ENCODE peak calls at places on chromosomes 13 and 19, in four cellular contexts. K is Peyer's patch, L is heart right ventricle, Q is left lung. G is an unnamed sample.

GRCh38 chr13:20828540-20829364 is 55.0 kb upstream of the EEF1AKMT1 start:
- DNase-seq in Q (no peak), K (no peak), L (no peak), G (no peak)

GRCh38 chr19:43555185-43555770 is 20.0 kb downstream of the XRCC1 start:
- DNase-seq in K (peak; percentile 74), L (no peak), Q (peak; percentile 72), G (peak; percentile 58)

GRCh38 chr19:55641376-55642152 is 762 bp downstream of the ZNF580 start:
- DNase-seq in Q (no peak), K (no peak), L (no peak), G (no peak)

GRCh38 chr19:10603873-10604459 is 16.9 kb upstream of the AP1M2 start:
- DNase-seq in L (no peak), K (no peak), Q (peak; percentile 38), G (no peak)

GRCh38 chr13:43767351-43767901 is 19.3 kb downstream of the ENOX1 start:
- DNase-seq in K (no peak), Q (no peak), L (peak; percentile 21), G (peak; percentile 40)

GRCh38 chr13:38641164-38641948 is 45.5 kb upstream of the FREM2 start:
- DNase-seq in K (no peak), Q (no peak), L (no peak), G (no peak)

GRCh38 chr19:49615861-49616260 is 24.1 kb downstream of the RRAS start:
- DNase-seq in L (no peak), K (no peak), Q (no peak), G (peak; percentile 51)

GRCh38 chr19:31264379-31264778 is 84.9 kb downstream of the TSHZ3 start:
- DNase-seq in L (no peak), Q (peak; percentile 11), K (no peak), G (no peak)

GRCh38 chr19:37519890-37520289 is 13.2 kb downstream of the ZNF793 start:
- DNase-seq in L (no peak), K (no peak), Q (no peak), G (no peak)

GRCh38 chr13:28385362-28385761 is 109.6 kb downstream of the FLT1 start:
- DNase-seq in K (no peak), Q (no peak), L (no peak), G (no peak)

GRCh38 chr19:29504454-29504853 is 21.3 kb upstream of the VSTM2B start:
- DNase-seq in Q (no peak), L (no peak), K (no peak), G (no peak)

GRCh38 chr19:51719251-51719901 is 4.4 kb downstream of the HAS1 start:
- DNase-seq in Q (no peak), L (no peak), K (no peak), G (no peak)

GRCh38 chr13:37753776-37754175 is 115.8 kb downstream of the TRPC4 start:
- DNase-seq in K (no peak), L (no peak), Q (no peak), G (no peak)

GRCh38 chr13:109276261-109276660 is 510.1 kb downstream of the IRS2 start:
- DNase-seq in Q (no peak), L (no peak), K (no peak), G (no peak)

GRCh38 chr13:88472316-88472715 is 801.1 kb downstream of the SLITRK5 start:
- DNase-seq in Q (no peak), K (no peak), L (no peak), G (no peak)

GRCh38 chr13:66965146-66965545 is 265.0 kb downstream of the PCDH9 start:
- DNase-seq in K (no peak), Q (no peak), L (no peak), G (no peak)

GRCh38 chr19:41699231-41699967 is 9.0 kb upstream of the CEACAM5 start:
- DNase-seq in L (no peak), K (no peak), Q (no peak), G (no peak)

GRCh38 chr13:79582896-79583295 is 101.9 kb downstream of the NDFIP2 start:
- DNase-seq in Q (no peak), K (no peak), L (no peak), G (no peak)

GRCh38 chr19:38728752-38729541 is 15.3 kb downstream of the CAPN12 start:
- DNase-seq in L (no peak), Q (peak; percentile 31), K (peak; percentile 50), G (peak; percentile 59)

GRCh38 chr19:38727868-38728660 is 16.2 kb downstream of the CAPN12 start:
- DNase-seq in Q (peak; percentile 33), L (no peak), K (no peak), G (peak; percentile 80)

GRCh38 chr19:38726761-38727301 is 17.4 kb downstream of the CAPN12 start:
- DNase-seq in Q (no peak), L (peak; percentile 16), K (no peak), G (peak; percentile 63)

GRCh38 chr19:38726284-38726673 is 18.0 kb downstream of the CAPN12 start:
- DNase-seq in K (no peak), Q (no peak), L (peak; percentile 9), G (peak; percentile 51)

GRCh38 chr19:38727306-38727867 is 16.9 kb downstream of the CAPN12 start:
- DNase-seq in K (no peak), L (no peak), Q (no peak), G (no peak)
- H3K27ac ChIP-seq in K (no peak overlapping the region), L (peak overlapping the region; percentile 67), Q (peak overlapping the region; percentile 45), G (no peak overlapping the region)

DNA sequence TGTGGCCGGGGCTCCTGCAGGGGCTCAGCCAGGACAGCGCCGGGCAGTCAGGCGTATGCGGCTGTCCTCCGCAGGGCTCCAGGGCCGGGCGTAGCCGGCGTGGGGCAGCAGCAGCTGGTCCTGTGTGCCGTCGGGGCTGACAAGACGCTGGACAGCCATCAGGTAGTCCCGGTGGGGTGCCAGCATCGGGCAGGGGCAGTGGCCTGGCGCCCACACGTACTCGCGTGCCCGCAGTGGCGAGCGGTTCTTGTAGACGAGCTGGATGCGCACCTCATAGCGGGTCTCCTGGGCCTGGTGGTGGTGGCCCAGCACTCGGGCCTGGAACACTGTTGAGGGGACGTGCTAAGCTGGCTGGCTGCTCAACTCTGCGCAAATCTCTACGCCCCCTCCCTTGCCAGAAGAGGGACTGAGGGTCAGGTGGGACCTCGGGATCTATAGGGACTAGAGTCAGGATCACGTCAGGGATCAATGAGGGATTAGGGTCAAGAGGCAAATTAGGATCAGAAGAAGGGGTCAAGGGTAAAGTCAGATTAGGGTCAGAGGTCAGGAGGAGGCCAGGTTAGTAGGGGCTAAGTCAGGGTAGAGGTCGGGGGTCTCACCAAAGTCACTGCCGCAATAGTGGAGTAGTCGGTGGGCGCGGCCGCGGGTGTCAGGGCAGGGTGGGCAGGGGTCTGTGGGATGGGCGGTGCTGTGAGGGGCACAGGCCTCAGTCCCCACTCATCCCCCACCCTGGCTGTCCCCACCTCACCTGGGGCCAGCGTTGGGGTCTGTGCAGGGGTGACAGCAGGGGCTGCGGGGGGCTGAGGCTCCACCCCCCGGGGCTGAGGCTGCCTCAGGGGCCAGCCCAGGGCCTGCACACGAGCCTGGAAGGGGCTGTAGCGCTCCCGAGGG is 6.6 kb downstream of the ADAMTSL5 start:
- DNase-seq in L (no peak), Q (no peak), K (no peak), G (no peak)
- H3K27ac ChIP-seq in L (no peak overlapping the region), Q (no peak overlapping the region), K (no peak overlapping the region), G (no peak overlapping the region)

GRCh38 chr19:6098574-6098973 is 11.7 kb downstream of the RFX2 start:
- DNase-seq in K (no peak), Q (no peak), L (no peak), G (no peak)

GRCh38 chr19:6100284-6100915 is 9.9 kb downstream of the RFX2 start:
- DNase-seq in K (no peak), Q (peak; percentile 55), L (peak; percentile 16), G (no peak)

GRCh38 chr19:6101291-6101690 is 9.0 kb downstream of the RFX2 start:
- DNase-seq in K (no peak), Q (no peak), L (no peak), G (no peak)

GRCh38 chr19:6099037-6099436 is 11.3 kb downstream of the RFX2 start:
- DNase-seq in L (no peak), K (no peak), Q (no peak), G (no peak)

DNA sequence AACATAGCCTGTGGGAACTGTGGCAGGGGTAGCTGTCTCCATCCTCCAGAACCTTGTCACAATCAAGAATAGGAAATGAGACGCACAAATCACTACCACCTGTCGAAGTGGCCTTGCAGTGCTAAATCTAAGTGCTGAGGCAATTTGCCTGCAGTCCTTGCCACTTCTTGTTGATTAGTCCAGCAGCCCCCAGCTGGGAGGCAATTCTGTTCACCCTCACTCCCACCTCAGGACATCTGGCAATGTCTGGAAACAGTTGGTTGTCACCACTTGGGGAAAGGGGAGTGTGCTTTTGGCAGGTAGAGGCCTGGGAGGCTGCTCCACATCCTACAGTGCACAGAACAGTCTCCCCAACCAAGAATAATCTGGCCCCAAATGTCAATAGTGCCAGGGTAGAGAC is 10.7 kb downstream of the RFX2 start:
- DNase-seq in L (no peak), K (no peak), Q (no peak), G (no peak)
- H3K27ac ChIP-seq in L (peak overlapping the region; percentile 57), K (peak overlapping the region; percentile 38), Q (peak overlapping the region; percentile 96), G (peak overlapping the region; percentile 72)

GRCh38 chr13:40273173-40274000 is 393.1 kb downstream of the FOXO1 start:
- DNase-seq in L (no peak), K (no peak), Q (no peak), G (no peak)

GRCh38 chr13:40275155-40275554 is 391.3 kb downstream of the FOXO1 start:
- DNase-seq in L (no peak), K (no peak), Q (no peak), G (no peak)

GRCh38 chr13:40271511-40271910 is 394.9 kb downstream of the FOXO1 start:
- DNase-seq in Q (peak; percentile 35), L (peak; percentile 31), K (no peak), G (peak; percentile 81)

GRCh38 chr13:40271931-40272775 is 394.3 kb downstream of the FOXO1 start:
- DNase-seq in L (peak; percentile 44), K (no peak), Q (peak; percentile 44), G (peak; percentile 84)

GRCh38 chr13:40272776-40273139 is 393.7 kb downstream of the FOXO1 start:
- DNase-seq in K (no peak), L (no peak), Q (no peak), G (no peak)
- H3K27ac ChIP-seq in K (peak overlapping the region; percentile 29), L (peak overlapping the region; percentile 78), Q (no peak overlapping the region), G (peak overlapping the region; percentile 36)

DNA sequence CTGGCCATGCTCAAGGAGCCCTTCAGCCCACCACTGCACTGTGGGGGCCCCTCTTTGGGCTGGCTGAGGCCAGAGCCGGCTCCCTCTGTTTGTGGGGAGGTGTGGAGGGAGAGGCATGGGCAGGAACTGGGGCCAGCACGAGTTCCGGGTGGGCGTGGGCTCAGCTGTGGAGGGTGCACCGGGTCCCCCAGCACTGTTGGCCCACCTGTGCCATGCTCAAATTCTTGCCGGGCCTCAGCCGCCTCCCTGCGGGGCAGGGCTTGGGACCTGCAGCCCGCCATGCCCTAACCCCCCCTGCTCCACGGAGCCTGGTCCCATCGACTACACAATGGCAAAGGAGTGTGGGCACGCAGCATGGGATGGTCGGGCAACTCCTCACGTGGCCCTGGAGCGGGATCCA is 38.8 kb upstream of the TNFRSF19 start:
- DNase-seq in L (no peak), Q (no peak), K (no peak), G (no peak)
- H3K27ac ChIP-seq in L (no peak overlapping the region), Q (no peak overlapping the region), K (no peak overlapping the region), G (no peak overlapping the region)

DNA sequence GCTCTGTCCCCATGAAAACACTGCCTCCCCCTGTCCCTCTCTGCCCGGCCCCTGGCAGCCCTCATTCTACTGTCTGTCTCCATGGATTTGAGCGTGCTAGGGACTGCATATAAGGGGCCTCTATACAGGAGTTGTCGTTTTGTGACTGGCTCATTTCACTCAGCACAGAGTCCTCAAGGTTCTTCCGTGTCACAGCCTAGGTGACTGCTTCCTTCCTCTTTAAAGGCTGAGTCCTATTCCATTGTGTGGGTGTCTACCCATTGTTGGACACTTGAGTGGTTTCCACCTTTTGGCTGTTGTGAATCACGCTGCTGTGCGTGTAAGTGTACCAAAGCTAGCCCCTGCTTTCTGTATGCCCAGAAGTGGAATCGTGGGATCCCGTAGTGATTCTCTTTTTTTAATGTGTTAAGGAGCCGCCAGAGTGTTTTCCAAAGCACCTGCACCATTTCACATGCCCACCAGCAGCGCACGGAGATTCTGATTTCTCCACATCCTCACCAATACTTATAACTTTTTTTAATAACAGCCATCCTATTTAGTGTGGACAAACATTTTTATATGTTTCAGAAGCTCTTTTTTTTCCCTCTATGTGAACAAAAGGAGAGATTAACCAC is 116.7 kb downstream of the COL4A2 start:
- DNase-seq in Q (no peak), K (no peak), L (no peak), G (no peak)
- H3K27ac ChIP-seq in Q (no peak overlapping the region), K (no peak overlapping the region), L (peak overlapping the region; percentile 43), G (no peak overlapping the region)

G was measured in right cardiac atrium.